ENCODE peak calls at places on chromosomes 13 and 19, in eight cellular contexts. U is activated B cell treated with CpG ODN at 0.5 μM for 24 hours; C is memory B cell; B is CD8-positive, alpha-beta T cell; Q is T-helper 17 cell; L is activated CD8-positive, alpha-beta T cell treated with anti-CD3 and anti-CD28 coated beads for 36 hours; W is naive thymus-derived CD4-positive, alpha-beta T cell; S is activated CD8-positive, alpha-beta memory T cell treated with anti-CD3 and anti-CD28 coated beads, Interleukin-2, amount 10 ng/mL, durations not matched to agents 7 days and 5 days. N is an unnamed sample.

GRCh38 chr13:99178636-99179035 is 22.0 kb upstream of the UBAC2 start:
- ATAC-seq in U (peak), C (peak), B (peak), Q (peak), L (no peak), W (peak), S (peak), N (no peak)

GRCh38 chr13:25375727-25376358 is 4.1 kb downstream of the ATP8A2 start:
- ATAC-seq in U (no peak), C (peak), B (peak), Q (peak), L (no peak), W (peak), S (peak), N (peak)

GRCh38 chr13:49711218-49711863 is 20.1 kb upstream of the EBPL start:
- ATAC-seq in U (no peak), C (no peak), B (no peak), Q (no peak), L (no peak), W (no peak), S (no peak), N (no peak)

GRCh38 chr19:58536852-58537798 is 6.7 kb upstream of the TRIM28 start:
- ATAC-seq in U (no peak), C (no peak), B (no peak), Q (no peak), L (no peak), W (no peak), S (no peak), N (no peak)

GRCh38 chr13:51180853-51181511 is 41.2 kb upstream of the FAM124A start:
- ATAC-seq in U (no peak), C (no peak), B (no peak), Q (no peak), L (no peak), W (no peak), S (no peak), N (no peak)

GRCh38 chr13:110116072-110116487 is 190.9 kb downstream of the COL4A1 start:
- ATAC-seq in U (peak), C (no peak), B (no peak), Q (peak), L (peak), W (peak), S (peak), N (no peak)

GRCh38 chr19:48754950-48755645 is at the start of gene FGF21:
- ATAC-seq in U (no peak), C (no peak), B (no peak), Q (no peak), L (no peak), W (no peak), S (no peak), N (no peak)

GRCh38 chr19:42069619-42070293 is at the start of gene GRIK5:
- ATAC-seq in U (no peak), C (no peak), B (no peak), Q (no peak), L (no peak), W (peak), S (no peak), N (peak)

GRCh38 chr13:36783883-36784282 is 35.1 kb upstream of the RFXAP start:
- ATAC-seq in U (no peak), C (no peak), B (no peak), Q (no peak), L (no peak), W (no peak), S (no peak), N (no peak)